ENCODE peak calls at places on chromosomes 1 and 21, in four cellular contexts. One of them, this sample, is unnamed.

GRCh38 chr1:36115931-36116330 is 9.1 kb downstream of the COL8A2 start:
- DNase-seq in GM12878: no peak
- DNase-seq in B cell: no peak
- DNase-seq in GM23338: no peak
- DNase-seq in this sample: no peak

GRCh38 chr1:80582980-80583379 is 1217.8 kb upstream of the ADGRL2 start:
- DNase-seq in GM23338: no peak
- DNase-seq in GM12878: no peak
- DNase-seq in B cell: no peak
- DNase-seq in this sample: no peak

GRCh38 chr21:41873005-41873404 is 6.1 kb downstream of the PRDM15 start:
- DNase-seq in B cell: no peak
- DNase-seq in GM23338: peak; percentile 57
- DNase-seq in GM12878: no peak
- DNase-seq in this sample: no peak

GRCh38 chr1:245825128-245825901 is 670.5 kb downstream of the KIF26B start:
- DNase-seq in B cell: no peak
- DNase-seq in GM12878: no peak
- DNase-seq in GM23338: peak; percentile 56
- DNase-seq in this sample: no peak

GRCh38 chr1:34792868-34793727 is at the start of gene GJA4:
- DNase-seq in B cell: no peak
- DNase-seq in GM23338: peak; percentile 49
- DNase-seq in GM12878: no peak
- DNase-seq in this sample: no peak

GRCh38 chr1:96059736-96060135 is 661.8 kb upstream of the PTBP2 start:
- DNase-seq in GM12878: no peak
- DNase-seq in GM23338: no peak
- DNase-seq in B cell: no peak
- DNase-seq in this sample: no peak

GRCh38 chr1:117615474-117615873 is 9.6 kb downstream of the TENT5C start:
- DNase-seq in B cell: peak; percentile 66
- DNase-seq in GM23338: no peak
- DNase-seq in GM12878: no peak
- DNase-seq in this sample: no peak

GRCh38 chr1:31111290-31111951 is 45.9 kb upstream of the PUM1 start:
- DNase-seq in B cell: no peak
- DNase-seq in GM23338: peak; percentile 77
- DNase-seq in GM12878: no peak
- DNase-seq in this sample: no peak

GRCh38 chr1:46489638-46490602 is at the start of gene DMBX1:
- DNase-seq in GM12878: no peak
- DNase-seq in GM23338: peak; percentile 93
- DNase-seq in B cell: no peak
- DNase-seq in this sample: no peak

GRCh38 chr1:68232354-68233148 is at the start of gene WLS:
- DNase-seq in B cell: no peak
- DNase-seq in GM23338: peak; percentile 89
- DNase-seq in GM12878: no peak
- DNase-seq in this sample: no peak

GRCh38 chr1:171653796-171654704 is 1.6 kb upstream of the MYOC start:
- DNase-seq in B cell: no peak
- DNase-seq in GM12878: no peak
- DNase-seq in GM23338: no peak
- DNase-seq in this sample: no peak

GRCh38 chr21:32101206-32101763 is 177.6 kb downstream of the MIS18A start:
- DNase-seq in GM23338: no peak
- DNase-seq in GM12878: no peak
- DNase-seq in B cell: no peak
- DNase-seq in this sample: no peak

GRCh38 chr21:32093758-32094463 is 184.9 kb downstream of the MIS18A start:
- DNase-seq in B cell: no peak
- DNase-seq in GM23338: no peak
- DNase-seq in GM12878: no peak
- DNase-seq in this sample: no peak

GRCh38 chr21:32094792-32095191 is 184.1 kb downstream of the MIS18A start:
- DNase-seq in B cell: no peak
- DNase-seq in GM23338: peak; percentile 60
- DNase-seq in GM12878: no peak
- DNase-seq in this sample: no peak

GRCh38 chr21:32099812-32100416 is 178.9 kb downstream of the MIS18A start:
- DNase-seq in GM12878: no peak
- DNase-seq in GM23338: peak; percentile 62
- DNase-seq in B cell: no peak
- DNase-seq in this sample: no peak

GRCh38 chr21:32096411-32096810 is 182.4 kb downstream of the MIS18A start:
- DNase-seq in B cell: no peak
- DNase-seq in GM12878: no peak
- DNase-seq in GM23338: peak; percentile 82
- DNase-seq in this sample: no peak
- TF ChIP-seq CTCF in B cell: no peak
- TF ChIP-seq CTCF in GM12878: peak; percentile 28
- TF ChIP-seq CTCF in GM23338: peak; percentile 80
- TF ChIP-seq CTCF in this sample: peak; percentile 43

GRCh38 chr1:41578712-41579335 is 94.3 kb upstream of the EDN2 start:
- DNase-seq in GM23338: peak; percentile 65
- DNase-seq in B cell: no peak
- DNase-seq in GM12878: no peak
- DNase-seq in this sample: no peak
- TF ChIP-seq CTCF in GM23338: peak; percentile 68
- TF ChIP-seq CTCF in B cell: no peak
- TF ChIP-seq CTCF in GM12878: peak; percentile 26
- TF ChIP-seq CTCF in this sample: peak; percentile 45

DNA sequence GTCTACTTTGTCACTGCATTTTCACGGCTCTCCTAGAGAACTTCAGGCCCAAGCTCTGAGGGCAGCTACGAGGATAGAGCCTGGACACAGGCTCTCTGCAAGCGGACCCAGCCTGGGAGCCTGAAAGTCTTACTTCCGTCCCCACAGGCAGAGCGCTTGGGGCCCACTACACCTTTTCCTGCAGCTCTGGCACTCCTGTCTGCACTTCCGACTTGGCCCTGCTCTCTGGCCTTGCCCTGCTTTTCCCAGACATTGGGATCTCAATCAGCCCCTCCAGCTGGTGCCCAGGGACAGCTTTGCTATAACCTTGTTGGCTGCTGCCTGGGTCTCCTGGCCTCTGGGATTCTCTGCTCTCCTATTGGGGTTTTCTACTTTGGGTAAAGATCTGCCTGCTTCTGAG is 27.6 kb downstream of the WNT4 start:
- DNase-seq in GM12878: no peak
- DNase-seq in B cell: no peak
- DNase-seq in GM23338: no peak
- DNase-seq in this sample: no peak
- TF ChIP-seq CTCF in GM12878: no peak
- TF ChIP-seq CTCF in B cell: no peak
- TF ChIP-seq CTCF in GM23338: no peak
- TF ChIP-seq CTCF in this sample: no peak

DNA sequence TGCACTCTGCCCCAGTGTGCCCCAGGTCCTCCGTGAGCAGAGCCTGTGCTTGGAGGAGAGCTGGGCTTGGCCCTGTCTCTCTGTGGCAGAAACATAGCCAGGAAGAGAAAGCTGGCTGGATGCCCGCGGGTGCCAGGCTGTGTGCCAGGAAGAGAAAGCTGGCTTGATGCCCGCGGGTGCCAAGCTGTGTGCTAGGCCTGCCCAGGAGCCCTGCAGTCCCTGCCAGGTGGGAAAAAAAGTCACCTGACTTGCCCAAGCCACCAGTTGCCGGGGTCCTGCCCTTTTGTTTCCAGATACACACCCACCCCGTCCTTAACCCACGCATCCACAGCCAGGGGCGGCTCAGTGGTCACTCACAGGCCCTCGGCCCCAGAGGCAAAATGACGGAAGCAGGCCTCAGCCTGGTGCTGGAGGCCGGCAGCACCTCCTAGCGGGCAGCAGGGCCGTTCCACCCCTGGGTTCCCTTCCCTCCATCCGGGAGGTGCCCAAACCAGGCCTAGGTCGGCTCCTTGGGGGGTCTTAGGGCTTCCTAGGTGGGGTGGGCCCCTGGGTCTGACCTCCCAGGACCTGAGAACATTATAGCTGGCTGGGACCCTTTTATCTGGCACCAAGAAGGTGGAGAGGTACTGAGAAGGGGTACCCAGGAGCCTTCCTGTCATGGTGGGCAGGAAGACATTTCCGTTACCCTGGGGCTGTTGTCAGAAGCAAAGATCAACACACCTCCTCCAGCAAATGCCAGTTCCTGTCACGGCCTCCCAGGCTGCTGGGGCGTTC is 9.1 kb downstream of the ITGB2 start:
- DNase-seq in B cell: no peak
- DNase-seq in GM12878: no peak
- DNase-seq in GM23338: no peak
- DNase-seq in this sample: no peak
- TF ChIP-seq CTCF in B cell: peak; percentile 63
- TF ChIP-seq CTCF in GM12878: peak; percentile 19
- TF ChIP-seq CTCF in GM23338: peak; percentile 35
- TF ChIP-seq CTCF in this sample: peak; percentile 87

GRCh38 chr1:33147997-33148314 is 33.9 kb downstream of the TRIM62 start:
- DNase-seq in GM23338: peak; percentile 79
- DNase-seq in B cell: no peak
- DNase-seq in GM12878: no peak
- DNase-seq in this sample: no peak

GRCh38 chr1:33150522-33150921 is 31.3 kb downstream of the TRIM62 start:
- DNase-seq in B cell: no peak
- DNase-seq in GM12878: no peak
- DNase-seq in GM23338: no peak
- DNase-seq in this sample: no peak

GRCh38 chr1:33151115-33151514 is 30.7 kb downstream of the TRIM62 start:
- DNase-seq in GM23338: no peak
- DNase-seq in GM12878: no peak
- DNase-seq in B cell: no peak
- DNase-seq in this sample: no peak

GRCh38 chr1:33148615-33149014 is 33.2 kb downstream of the TRIM62 start:
- DNase-seq in GM23338: no peak
- DNase-seq in B cell: no peak
- DNase-seq in GM12878: no peak
- DNase-seq in this sample: no peak

DNA sequence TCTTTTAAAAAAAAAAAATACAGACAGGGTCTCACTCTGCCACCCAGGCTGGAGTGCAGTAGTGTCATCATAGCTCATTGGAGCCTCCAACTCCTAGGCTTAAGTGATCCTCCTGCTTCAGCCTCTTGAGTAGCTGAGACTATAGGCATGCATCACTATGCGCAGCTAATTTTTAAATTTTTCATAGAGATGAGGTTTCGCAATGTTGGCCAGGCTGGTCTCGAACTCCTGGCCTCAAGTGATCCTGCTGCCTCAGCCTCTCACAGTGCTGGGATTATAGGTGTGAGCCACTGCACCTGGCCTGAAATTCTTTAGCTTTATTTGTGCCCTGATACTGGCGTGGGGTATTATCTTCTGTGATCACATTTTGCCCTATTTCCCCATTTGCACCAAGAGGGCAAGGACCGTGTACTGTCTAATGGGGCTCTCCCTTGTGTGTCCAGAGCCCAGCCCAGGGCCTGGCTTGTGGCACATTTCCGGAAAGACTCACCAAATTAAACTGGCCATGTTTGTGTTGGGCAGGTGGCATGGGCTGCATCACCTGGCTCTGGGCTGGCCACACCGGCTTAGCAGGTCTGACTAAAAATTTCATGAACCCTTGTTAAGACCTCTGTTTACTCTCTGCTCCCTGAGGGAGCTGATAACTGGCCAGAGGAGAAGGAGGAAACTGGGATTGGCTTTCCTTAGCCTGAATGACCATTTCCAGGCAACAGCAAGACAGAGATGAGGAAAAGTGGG is 32.2 kb downstream of the TRIM62 start:
- DNase-seq in GM23338: no peak
- DNase-seq in GM12878: no peak
- DNase-seq in B cell: no peak
- DNase-seq in this sample: no peak
- TF ChIP-seq CTCF in GM23338: no peak
- TF ChIP-seq CTCF in GM12878: no peak
- TF ChIP-seq CTCF in B cell: no peak
- TF ChIP-seq CTCF in this sample: no peak

DNA sequence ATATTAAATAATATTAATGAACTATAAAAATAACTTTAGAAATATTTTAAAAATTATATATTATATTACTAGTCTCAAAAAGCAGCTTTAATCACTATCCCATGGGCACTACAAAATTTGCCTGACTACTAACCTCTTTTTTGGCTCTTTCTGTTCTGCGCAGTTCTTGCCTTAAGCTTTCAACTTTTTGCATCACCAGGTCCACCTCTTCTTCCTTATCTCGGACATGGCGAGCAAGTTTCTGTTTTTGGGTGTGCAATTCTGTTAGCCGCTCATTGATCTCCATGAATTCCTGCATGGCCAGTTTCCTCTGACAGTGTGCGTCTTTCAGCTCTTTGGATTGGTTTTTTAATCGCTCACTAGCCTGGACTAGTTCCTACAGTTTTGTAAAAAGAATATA is 172.4 kb downstream of the COQ8A start:
- DNase-seq in GM12878: no peak
- DNase-seq in B cell: no peak
- DNase-seq in GM23338: no peak
- DNase-seq in this sample: no peak
- TF ChIP-seq CTCF in GM12878: no peak
- TF ChIP-seq CTCF in B cell: no peak
- TF ChIP-seq CTCF in GM23338: no peak
- TF ChIP-seq CTCF in this sample: no peak

DNA sequence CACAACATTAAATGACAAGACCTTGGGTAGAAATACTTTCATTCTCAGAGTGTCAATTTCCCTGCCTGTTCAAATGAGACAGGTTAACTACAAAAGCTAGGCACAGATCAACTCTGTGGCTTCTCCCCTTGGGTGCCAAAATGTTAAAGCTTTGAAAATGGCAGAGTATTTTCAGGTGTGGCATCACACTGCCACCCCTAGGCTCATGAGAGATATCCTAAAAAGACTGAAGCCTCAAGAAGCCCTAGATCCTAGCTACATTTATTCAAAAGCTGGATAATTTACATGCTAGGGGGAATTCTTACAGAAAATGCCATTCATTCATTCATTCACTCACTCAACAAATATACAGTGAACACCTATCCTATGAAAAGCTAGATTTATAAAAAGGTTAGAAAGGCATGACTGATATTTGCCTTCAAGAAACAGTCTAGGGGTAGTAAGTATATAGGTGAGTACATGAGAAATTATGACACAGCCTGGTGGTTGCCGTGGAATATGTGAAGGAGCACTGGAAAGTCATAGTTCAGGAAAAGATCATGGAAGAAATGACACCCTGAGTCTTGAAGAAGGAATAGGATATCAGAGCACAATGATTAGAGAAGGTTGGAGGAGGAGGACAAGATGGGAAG is 15.9 kb upstream of the RAB4A start:
- DNase-seq in GM23338: peak; percentile 65
- DNase-seq in B cell: no peak
- DNase-seq in GM12878: no peak
- DNase-seq in this sample: no peak
- TF ChIP-seq CTCF in GM23338: peak; percentile 66
- TF ChIP-seq CTCF in B cell: no peak
- TF ChIP-seq CTCF in GM12878: peak; percentile 11
- TF ChIP-seq CTCF in this sample: peak; percentile 12

DNA sequence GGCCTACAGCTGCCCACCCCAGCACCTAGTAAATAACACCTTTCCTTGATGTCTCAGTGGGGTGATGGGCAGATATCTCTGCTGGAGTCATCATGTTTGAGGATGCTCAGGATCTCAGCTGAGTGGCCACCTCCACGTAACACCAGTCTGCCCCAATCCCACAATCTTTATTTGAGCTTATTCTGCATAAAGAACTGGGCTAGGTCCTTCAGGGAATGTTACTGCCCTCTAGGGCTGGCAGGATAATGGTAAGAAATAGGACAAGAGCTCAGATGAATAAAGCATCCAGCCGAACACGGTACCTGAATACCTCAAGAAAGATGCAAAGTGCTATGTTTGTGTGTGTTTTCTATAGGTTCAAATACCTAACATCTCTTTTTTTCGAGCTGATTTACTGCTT is 33.7 kb downstream of the XCL1 start:
- DNase-seq in B cell: no peak
- DNase-seq in GM12878: no peak
- DNase-seq in GM23338: no peak
- DNase-seq in this sample: no peak
- TF ChIP-seq CTCF in B cell: no peak
- TF ChIP-seq CTCF in GM12878: no peak
- TF ChIP-seq CTCF in GM23338: no peak
- TF ChIP-seq CTCF in this sample: no peak

This sample was measured in GM12864.